ENCODE peak calls at places on chromosomes 7 and 10, in nine cellular contexts. One of them, this sample, is unnamed.

GRCh38 chr7:122413339-122413738 is 108.8 kb upstream of the FEZF1 start:
- DNase-seq in endothelial cell of umbilical vein: no peak
- DNase-seq in IMR-90: no peak
- DNase-seq in A549: no peak
- DNase-seq in heart left ventricle: no peak
- DNase-seq in suprapubic skin: no peak
- DNase-seq in breast epithelium: no peak
- DNase-seq in Peyer's patch: no peak
- DNase-seq in esophagus squamous epithelium: no peak
- DNase-seq in this sample: no peak

GRCh38 chr7:90709501-90710465 is 113.7 kb downstream of the CDK14 start:
- DNase-seq in suprapubic skin: no peak
- DNase-seq in endothelial cell of umbilical vein: peak; percentile 81
- DNase-seq in esophagus squamous epithelium: no peak
- DNase-seq in heart left ventricle: no peak
- DNase-seq in A549: no peak
- DNase-seq in IMR-90: peak; percentile 78
- DNase-seq in Peyer's patch: peak; percentile 51
- DNase-seq in breast epithelium: no peak
- DNase-seq in this sample: no peak

GRCh38 chr10:101572785-101573184 is 15.3 kb downstream of the POLL start:
- DNase-seq in IMR-90: no peak
- DNase-seq in suprapubic skin: no peak
- DNase-seq in endothelial cell of umbilical vein: no peak
- DNase-seq in A549: no peak
- DNase-seq in esophagus squamous epithelium: no peak
- DNase-seq in Peyer's patch: no peak
- DNase-seq in heart left ventricle: no peak
- DNase-seq in breast epithelium: no peak
- DNase-seq in this sample: no peak

GRCh38 chr7:128065872-128066271 is 34.6 kb upstream of the LRRC4 start:
- DNase-seq in endothelial cell of umbilical vein: no peak
- DNase-seq in A549: no peak
- DNase-seq in heart left ventricle: no peak
- DNase-seq in suprapubic skin: no peak
- DNase-seq in Peyer's patch: no peak
- DNase-seq in esophagus squamous epithelium: no peak
- DNase-seq in breast epithelium: no peak
- DNase-seq in IMR-90: no peak
- DNase-seq in this sample: no peak

GRCh38 chr7:55075464-55075971 is 56.7 kb downstream of the EGFR start:
- DNase-seq in IMR-90: no peak
- DNase-seq in A549: no peak
- DNase-seq in endothelial cell of umbilical vein: no peak
- DNase-seq in breast epithelium: peak; percentile 31
- DNase-seq in esophagus squamous epithelium: no peak
- DNase-seq in heart left ventricle: peak; percentile 65
- DNase-seq in Peyer's patch: peak; percentile 70
- DNase-seq in suprapubic skin: peak; percentile 83
- DNase-seq in this sample: no peak

GRCh38 chr7:41705109-41705871 is 2.4 kb upstream of the INHBA start:
- DNase-seq in esophagus squamous epithelium: peak; percentile 20
- DNase-seq in endothelial cell of umbilical vein: peak; percentile 94
- DNase-seq in IMR-90: peak; percentile 93
- DNase-seq in suprapubic skin: peak; percentile 85
- DNase-seq in Peyer's patch: peak; percentile 92
- DNase-seq in A549: peak; percentile 87
- DNase-seq in heart left ventricle: peak; percentile 90
- DNase-seq in breast epithelium: peak; percentile 84
- DNase-seq in this sample: peak; percentile 66

GRCh38 chr7:155973451-155973997 is 161.3 kb upstream of the SHH start:
- DNase-seq in IMR-90: no peak
- DNase-seq in suprapubic skin: peak; percentile 40
- DNase-seq in breast epithelium: no peak
- DNase-seq in endothelial cell of umbilical vein: no peak
- DNase-seq in esophagus squamous epithelium: no peak
- DNase-seq in Peyer's patch: peak; percentile 30
- DNase-seq in heart left ventricle: no peak
- DNase-seq in A549: no peak
- DNase-seq in this sample: no peak

GRCh38 chr7:34275629-34276028 is 370.3 kb downstream of the BMPER start:
- DNase-seq in IMR-90: no peak
- DNase-seq in heart left ventricle: no peak
- DNase-seq in Peyer's patch: no peak
- DNase-seq in suprapubic skin: no peak
- DNase-seq in breast epithelium: no peak
- DNase-seq in endothelial cell of umbilical vein: no peak
- DNase-seq in A549: no peak
- DNase-seq in esophagus squamous epithelium: no peak
- DNase-seq in this sample: no peak

GRCh38 chr7:116426428-116427156 is 72.9 kb upstream of the CAV2 start:
- DNase-seq in Peyer's patch: peak; percentile 61
- DNase-seq in breast epithelium: no peak
- DNase-seq in A549: peak; percentile 57
- DNase-seq in esophagus squamous epithelium: no peak
- DNase-seq in endothelial cell of umbilical vein: peak; percentile 98
- DNase-seq in IMR-90: peak; percentile 89
- DNase-seq in suprapubic skin: no peak
- DNase-seq in heart left ventricle: no peak
- DNase-seq in this sample: no peak

GRCh38 chr7:137947031-137947430 is 54.9 kb downstream of the CREB3L2 start:
- DNase-seq in A549: no peak
- DNase-seq in heart left ventricle: no peak
- DNase-seq in endothelial cell of umbilical vein: no peak
- DNase-seq in IMR-90: no peak
- DNase-seq in esophagus squamous epithelium: no peak
- DNase-seq in Peyer's patch: no peak
- DNase-seq in breast epithelium: no peak
- DNase-seq in suprapubic skin: no peak
- DNase-seq in this sample: no peak

GRCh38 chr7:34073676-34074075 is 168.3 kb downstream of the BMPER start:
- DNase-seq in esophagus squamous epithelium: no peak
- DNase-seq in A549: no peak
- DNase-seq in endothelial cell of umbilical vein: no peak
- DNase-seq in heart left ventricle: no peak
- DNase-seq in suprapubic skin: no peak
- DNase-seq in IMR-90: no peak
- DNase-seq in breast epithelium: no peak
- DNase-seq in Peyer's patch: no peak
- DNase-seq in this sample: no peak

GRCh38 chr10:34479520-34480179 is 335.4 kb downstream of the PARD3 start:
- DNase-seq in suprapubic skin: no peak
- DNase-seq in heart left ventricle: no peak
- DNase-seq in Peyer's patch: peak; percentile 73
- DNase-seq in esophagus squamous epithelium: no peak
- DNase-seq in A549: no peak
- DNase-seq in IMR-90: no peak
- DNase-seq in breast epithelium: no peak
- DNase-seq in endothelial cell of umbilical vein: no peak
- DNase-seq in this sample: no peak

GRCh38 chr10:46096426-46096825 is 50.4 kb upstream of the MSMB start:
- DNase-seq in suprapubic skin: no peak
- DNase-seq in A549: no peak
- DNase-seq in breast epithelium: no peak
- DNase-seq in IMR-90: peak; percentile 29
- DNase-seq in heart left ventricle: no peak
- DNase-seq in endothelial cell of umbilical vein: no peak
- DNase-seq in Peyer's patch: no peak
- DNase-seq in esophagus squamous epithelium: no peak
- DNase-seq in this sample: no peak

GRCh38 chr10:46092523-46093195 is 46.6 kb upstream of the MSMB start:
- DNase-seq in breast epithelium: no peak
- DNase-seq in endothelial cell of umbilical vein: no peak
- DNase-seq in IMR-90: no peak
- DNase-seq in heart left ventricle: no peak
- DNase-seq in Peyer's patch: no peak
- DNase-seq in A549: no peak
- DNase-seq in suprapubic skin: no peak
- DNase-seq in esophagus squamous epithelium: no peak
- DNase-seq in this sample: no peak

GRCh38 chr10:46094931-46095755 is 49.1 kb upstream of the MSMB start:
- DNase-seq in suprapubic skin: no peak
- DNase-seq in esophagus squamous epithelium: no peak
- DNase-seq in A549: no peak
- DNase-seq in endothelial cell of umbilical vein: no peak
- DNase-seq in breast epithelium: no peak
- DNase-seq in Peyer's patch: no peak
- DNase-seq in IMR-90: no peak
- DNase-seq in heart left ventricle: no peak
- DNase-seq in this sample: peak; percentile 79

GRCh38 chr10:46091834-46092522 is 45.9 kb upstream of the MSMB start:
- DNase-seq in endothelial cell of umbilical vein: no peak
- DNase-seq in suprapubic skin: no peak
- DNase-seq in Peyer's patch: no peak
- DNase-seq in IMR-90: no peak
- DNase-seq in heart left ventricle: no peak
- DNase-seq in A549: no peak
- DNase-seq in breast epithelium: no peak
- DNase-seq in esophagus squamous epithelium: no peak
- DNase-seq in this sample: peak; percentile 78

GRCh38 chr10:46094197-46094500 is 48.1 kb upstream of the MSMB start:
- DNase-seq in esophagus squamous epithelium: no peak
- DNase-seq in breast epithelium: no peak
- DNase-seq in A549: no peak
- DNase-seq in endothelial cell of umbilical vein: no peak
- DNase-seq in heart left ventricle: no peak
- DNase-seq in suprapubic skin: no peak
- DNase-seq in IMR-90: no peak
- DNase-seq in Peyer's patch: no peak
- DNase-seq in this sample: peak; percentile 75
- H3K4me3 ChIP-seq in esophagus squamous epithelium: no peak overlapping the region
- H3K4me3 ChIP-seq in breast epithelium: no peak overlapping the region
- H3K4me3 ChIP-seq in A549: no peak overlapping the region
- H3K4me3 ChIP-seq in endothelial cell of umbilical vein: no peak overlapping the region
- H3K4me3 ChIP-seq in heart left ventricle: no peak overlapping the region
- H3K4me3 ChIP-seq in suprapubic skin: no peak overlapping the region
- H3K4me3 ChIP-seq in IMR-90: no peak overlapping the region
- H3K4me3 ChIP-seq in Peyer's patch: no peak overlapping the region
- H3K4me3 ChIP-seq in this sample: no peak overlapping the region

DNA sequence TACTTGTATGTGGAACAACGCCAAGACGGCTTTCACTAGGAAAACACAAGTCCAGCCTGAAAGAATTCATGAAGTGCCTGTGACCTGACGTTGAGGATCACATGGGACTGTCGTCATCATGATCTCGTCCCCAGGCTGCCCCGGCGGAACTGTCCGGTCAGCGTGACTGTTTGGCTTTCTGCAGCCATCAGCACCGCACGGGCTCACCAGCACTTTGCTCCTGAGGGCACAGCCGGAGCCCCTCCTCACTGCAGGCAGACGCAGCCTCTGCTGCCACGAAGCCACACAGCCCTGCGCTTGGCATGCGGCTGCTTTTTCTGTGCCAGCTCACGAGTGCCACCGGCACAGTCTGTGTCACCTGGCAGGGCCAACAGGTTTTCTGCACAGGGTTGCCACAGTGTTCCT is 9.4 kb upstream of the GET4 start:
- DNase-seq in esophagus squamous epithelium: no peak
- DNase-seq in breast epithelium: peak; percentile 90
- DNase-seq in suprapubic skin: peak; percentile 84
- DNase-seq in Peyer's patch: peak; percentile 71
- DNase-seq in heart left ventricle: peak; percentile 75
- DNase-seq in endothelial cell of umbilical vein: peak; percentile 92
- DNase-seq in A549: no peak
- DNase-seq in IMR-90: peak; percentile 97
- DNase-seq in this sample: peak; percentile 67
- TF ChIP-seq POLR2A in esophagus squamous epithelium: no peak
- TF ChIP-seq POLR2A in breast epithelium: no peak
- TF ChIP-seq POLR2A in suprapubic skin: no peak
- TF ChIP-seq POLR2A in Peyer's patch: no peak
- TF ChIP-seq POLR2A in heart left ventricle: no peak
- TF ChIP-seq POLR2A in endothelial cell of umbilical vein: no peak
- TF ChIP-seq POLR2A in A549: no peak
- TF ChIP-seq POLR2A in IMR-90: no peak
- TF ChIP-seq POLR2A in this sample: no peak

DNA sequence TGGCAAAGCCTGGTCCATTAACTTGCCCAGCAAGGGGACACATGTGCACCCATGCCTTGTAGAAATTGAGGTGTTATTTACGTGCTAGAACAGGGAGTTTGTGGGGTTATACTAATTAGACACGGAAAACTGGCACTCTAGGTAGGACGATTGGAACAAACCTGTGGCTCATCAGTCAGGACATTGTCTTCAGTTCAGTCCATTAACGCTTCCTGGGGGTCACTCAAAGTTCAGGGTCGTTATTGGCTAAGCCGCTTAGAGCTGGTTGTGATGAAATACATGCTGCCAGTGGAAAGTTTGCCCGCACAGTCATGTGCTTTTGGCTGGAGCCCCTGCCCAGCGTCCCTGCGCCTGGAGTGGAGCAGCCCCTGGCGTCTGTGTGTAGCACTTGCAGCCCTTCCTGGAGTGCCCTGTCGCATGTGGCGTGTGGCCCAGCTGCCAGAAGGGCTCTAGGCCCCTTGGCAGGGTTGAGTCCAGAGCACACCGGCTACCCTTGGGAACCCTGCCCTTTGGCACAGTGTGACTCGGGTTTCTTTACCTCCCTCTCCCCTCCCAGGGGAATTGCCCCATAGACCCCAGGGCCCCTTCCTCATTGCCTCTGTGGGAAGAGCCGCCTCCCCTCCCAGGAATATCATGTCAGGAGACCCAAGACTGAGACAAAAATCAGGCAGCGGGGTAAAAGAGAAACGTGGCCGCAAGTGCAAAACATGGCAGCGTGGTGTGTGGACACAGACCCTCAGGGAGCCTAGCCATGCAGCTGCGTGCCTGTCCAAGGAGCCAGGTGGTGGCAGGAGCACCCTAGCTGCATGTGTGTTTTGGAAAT is 9.8 kb downstream of the ZNF775 start:
- DNase-seq in suprapubic skin: peak; percentile 74
- DNase-seq in IMR-90: peak; percentile 65
- DNase-seq in heart left ventricle: peak; percentile 84
- DNase-seq in breast epithelium: peak; percentile 82
- DNase-seq in Peyer's patch: peak; percentile 73
- DNase-seq in esophagus squamous epithelium: no peak
- DNase-seq in A549: no peak
- DNase-seq in endothelial cell of umbilical vein: no peak
- DNase-seq in this sample: no peak
- TF ChIP-seq CTCF in suprapubic skin: peak; percentile 63
- TF ChIP-seq CTCF in IMR-90: peak; percentile 61
- TF ChIP-seq CTCF in heart left ventricle: peak; percentile 60
- TF ChIP-seq CTCF in breast epithelium: peak; percentile 92
- TF ChIP-seq CTCF in Peyer's patch: peak; percentile 72
- TF ChIP-seq CTCF in esophagus squamous epithelium: peak; percentile 55
- TF ChIP-seq CTCF in A549: no peak
- TF ChIP-seq CTCF in endothelial cell of umbilical vein: peak; percentile 3
- TF ChIP-seq CTCF in this sample: no peak

GRCh38 chr10:96536129-96536528 is 22.4 kb upstream of the TLL2 start:
- DNase-seq in A549: no peak
- DNase-seq in esophagus squamous epithelium: no peak
- DNase-seq in breast epithelium: no peak
- DNase-seq in suprapubic skin: no peak
- DNase-seq in heart left ventricle: no peak
- DNase-seq in IMR-90: no peak
- DNase-seq in endothelial cell of umbilical vein: peak; percentile 20
- DNase-seq in Peyer's patch: no peak
- DNase-seq in this sample: no peak

GRCh38 chr10:96529634-96530279 is 16.0 kb upstream of the TLL2 start:
- DNase-seq in A549: no peak
- DNase-seq in heart left ventricle: no peak
- DNase-seq in Peyer's patch: no peak
- DNase-seq in IMR-90: no peak
- DNase-seq in esophagus squamous epithelium: no peak
- DNase-seq in breast epithelium: no peak
- DNase-seq in suprapubic skin: no peak
- DNase-seq in endothelial cell of umbilical vein: no peak
- DNase-seq in this sample: no peak

GRCh38 chr10:96532523-96532922 is 18.8 kb upstream of the TLL2 start:
- DNase-seq in endothelial cell of umbilical vein: peak; percentile 33
- DNase-seq in Peyer's patch: no peak
- DNase-seq in suprapubic skin: no peak
- DNase-seq in A549: no peak
- DNase-seq in breast epithelium: no peak
- DNase-seq in esophagus squamous epithelium: no peak
- DNase-seq in IMR-90: peak; percentile 12
- DNase-seq in heart left ventricle: no peak
- DNase-seq in this sample: no peak
- H3K4me3 ChIP-seq in endothelial cell of umbilical vein: no peak overlapping the region
- H3K4me3 ChIP-seq in Peyer's patch: no peak overlapping the region
- H3K4me3 ChIP-seq in suprapubic skin: no peak overlapping the region
- H3K4me3 ChIP-seq in A549: no peak overlapping the region
- H3K4me3 ChIP-seq in breast epithelium: no peak overlapping the region
- H3K4me3 ChIP-seq in esophagus squamous epithelium: no peak overlapping the region
- H3K4me3 ChIP-seq in IMR-90: no peak overlapping the region
- H3K4me3 ChIP-seq in heart left ventricle: no peak overlapping the region
- H3K4me3 ChIP-seq in this sample: no peak overlapping the region